ENCODE peak calls at places on chromosomes 13 and 19, in nine cellular contexts. T is cardiac fibroblast, F is fibroblast of lung, J is NCI-H1417, Q is NCI-H460, W is amniotic epithelial cell, X is HTR-8/SVneo, K is retinal pigment epithelial cell, Z is progenitor cell of endocrine pancreas. U is an unnamed sample.

GRCh38 chr13:30178976-30179375 is 128.4 kb downstream of the KATNAL1 start:
- DNase-seq in K (no peak), W (no peak), T (no peak), J (peak), Q (no peak), X (no peak), Z (no peak), F (no peak), U (no peak)

GRCh38 chr13:29581666-29582065 is 13.8 kb downstream of the SLC7A1 start:
- DNase-seq in X (no peak), T (no peak), Z (no peak), F (no peak), K (no peak), J (no peak), Q (no peak), W (no peak), U (no peak)

GRCh38 chr13:43258771-43259170 is 235.4 kb downstream of the DNAJC15 start:
- DNase-seq in X (no peak), Q (no peak), F (no peak), K (no peak), J (no peak), W (no peak), Z (no peak), T (no peak), U (no peak)

GRCh38 chr19:33248954-33249613 is 23.4 kb upstream of the SLC7A10 start:
- DNase-seq in J (peak), W (no peak), K (no peak), F (no peak), Z (no peak), X (no peak), Q (no peak), T (no peak), U (no peak)

GRCh38 chr19:10501971-10502523 is 1.1 kb downstream of the KEAP1 start:
- DNase-seq in Z (peak), J (peak), W (peak), T (no peak), Q (peak), K (no peak), X (peak), F (peak), U (peak)

GRCh38 chr19:33134571-33135041 is 2.7 kb downstream of the WDR88 start:
- DNase-seq in Z (no peak), X (no peak), K (no peak), J (peak), T (no peak), W (no peak), F (no peak), Q (no peak), U (no peak)

GRCh38 chr19:317710-318508 is 26.7 kb downstream of the MIER2 start:
- DNase-seq in W (no peak), J (no peak), X (no peak), K (no peak), Q (no peak), T (no peak), F (no peak), Z (no peak), U (no peak)

GRCh38 chr19:33365676-33366075 is 7.8 kb upstream of the CEBPG start:
- DNase-seq in J (no peak), K (no peak), W (no peak), T (no peak), F (no peak), X (no peak), Q (no peak), Z (no peak), U (no peak)

GRCh38 chr19:5237939-5238480 is 102.6 kb downstream of the PTPRS start:
- DNase-seq in W (no peak), K (no peak), T (no peak), Z (no peak), Q (no peak), F (no peak), X (no peak), J (no peak), U (no peak)

GRCh38 chr13:103471896-103472295 is 405.7 kb upstream of the SLC10A2 start:
- DNase-seq in T (no peak), W (no peak), Q (no peak), Z (no peak), X (no peak), K (no peak), J (no peak), F (no peak), U (no peak)

GRCh38 chr19:644789-645188 is 5.1 kb downstream of the FGF22 start:
- DNase-seq in T (no peak), Q (no peak), F (no peak), W (no peak), X (no peak), K (no peak), J (no peak), Z (no peak), U (no peak)

GRCh38 chr19:55471266-55471665 is 5.2 kb upstream of the ZNF628 start:
- DNase-seq in W (no peak), F (no peak), Q (no peak), J (no peak), T (no peak), Z (no peak), X (no peak), K (no peak), U (no peak)

GRCh38 chr19:33988601-33989000 is 183.7 kb upstream of the LSM14A start:
- DNase-seq in T (peak), Q (no peak), Z (no peak), F (no peak), J (no peak), X (peak), K (no peak), W (peak), U (no peak)